ENCODE peak calls at places on chromosomes 12 and 14, in six cellular contexts. One of them, this sample, is unnamed.

GRCh38 chr14:65414961-65415589 is 2.5 kb downstream of the FUT8 start:
- DNase-seq in ovary: no peak
- DNase-seq in esophagus muscularis mucosa: no peak
- DNase-seq in Peyer's patch: no peak
- DNase-seq in transverse colon: no peak
- DNase-seq in thyroid gland: peak
- DNase-seq in this sample: peak

GRCh38 chr14:88488081-88488480 is 66.7 kb downstream of the PTPN21 start:
- DNase-seq in esophagus muscularis mucosa: no peak
- DNase-seq in Peyer's patch: no peak
- DNase-seq in ovary: no peak
- DNase-seq in transverse colon: no peak
- DNase-seq in thyroid gland: peak
- DNase-seq in this sample: no peak

GRCh38 chr12:28127455-28127854 is 62.8 kb upstream of the CCDC91 start:
- DNase-seq in esophagus muscularis mucosa: no peak
- DNase-seq in Peyer's patch: no peak
- DNase-seq in transverse colon: no peak
- DNase-seq in ovary: no peak
- DNase-seq in thyroid gland: no peak
- DNase-seq in this sample: no peak

GRCh38 chr12:6266431-6267006 is 44.0 kb upstream of the PLEKHG6 start:
- DNase-seq in Peyer's patch: no peak
- DNase-seq in thyroid gland: peak
- DNase-seq in transverse colon: no peak
- DNase-seq in esophagus muscularis mucosa: no peak
- DNase-seq in ovary: no peak
- DNase-seq in this sample: no peak

GRCh38 chr14:91727121-91727520 is 4.8 kb downstream of the CATSPERB start:
- DNase-seq in Peyer's patch: no peak
- DNase-seq in transverse colon: no peak
- DNase-seq in thyroid gland: no peak
- DNase-seq in ovary: no peak
- DNase-seq in esophagus muscularis mucosa: no peak
- DNase-seq in this sample: no peak

GRCh38 chr12:103548622-103549601 is 38.2 kb upstream of the STAB2 start:
- DNase-seq in ovary: peak
- DNase-seq in transverse colon: peak
- DNase-seq in thyroid gland: peak
- DNase-seq in Peyer's patch: peak
- DNase-seq in esophagus muscularis mucosa: peak
- DNase-seq in this sample: peak

GRCh38 chr14:89507521-89507920 is 90.5 kb upstream of the FOXN3 start:
- DNase-seq in Peyer's patch: no peak
- DNase-seq in esophagus muscularis mucosa: no peak
- DNase-seq in thyroid gland: no peak
- DNase-seq in ovary: no peak
- DNase-seq in transverse colon: no peak
- DNase-seq in this sample: no peak

GRCh38 chr12:122051231-122051876 is 27.2 kb upstream of the MLXIP start:
- DNase-seq in ovary: peak
- DNase-seq in transverse colon: no peak
- DNase-seq in esophagus muscularis mucosa: no peak
- DNase-seq in thyroid gland: peak
- DNase-seq in Peyer's patch: no peak
- DNase-seq in this sample: no peak

GRCh38 chr12:119683413-119683812 is 15.5 kb downstream of the PRKAB1 start:
- DNase-seq in thyroid gland: no peak
- DNase-seq in transverse colon: no peak
- DNase-seq in Peyer's patch: no peak
- DNase-seq in esophagus muscularis mucosa: no peak
- DNase-seq in ovary: no peak
- DNase-seq in this sample: no peak

GRCh38 chr12:462936-463705 is 3.4 kb downstream of the B4GALNT3 start:
- DNase-seq in ovary: no peak
- DNase-seq in thyroid gland: peak
- DNase-seq in esophagus muscularis mucosa: no peak
- DNase-seq in transverse colon: peak
- DNase-seq in Peyer's patch: no peak
- DNase-seq in this sample: no peak

GRCh38 chr12:72471806-72472205 is 199.6 kb downstream of the TRHDE start:
- DNase-seq in esophagus muscularis mucosa: no peak
- DNase-seq in thyroid gland: no peak
- DNase-seq in Peyer's patch: no peak
- DNase-seq in transverse colon: no peak
- DNase-seq in ovary: no peak
- DNase-seq in this sample: no peak

GRCh38 chr12:59389968-59390576 is 205.8 kb upstream of the SLC16A7 start:
- DNase-seq in transverse colon: no peak
- DNase-seq in ovary: no peak
- DNase-seq in thyroid gland: no peak
- DNase-seq in Peyer's patch: no peak
- DNase-seq in esophagus muscularis mucosa: no peak
- DNase-seq in this sample: no peak

GRCh38 chr12:56299308-56299852 is 750 bp downstream of the CS start:
- DNase-seq in ovary: no peak
- DNase-seq in transverse colon: peak
- DNase-seq in thyroid gland: no peak
- DNase-seq in esophagus muscularis mucosa: no peak
- DNase-seq in Peyer's patch: peak
- DNase-seq in this sample: peak

GRCh38 chr12:53223391-53224267 is 8.4 kb downstream of the RARG start:
- DNase-seq in thyroid gland: no peak
- DNase-seq in transverse colon: no peak
- DNase-seq in esophagus muscularis mucosa: no peak
- DNase-seq in ovary: no peak
- DNase-seq in Peyer's patch: no peak
- DNase-seq in this sample: no peak

GRCh38 chr12:11067514-11067913 is 5.4 kb upstream of the TAS2R46 start:
- DNase-seq in esophagus muscularis mucosa: no peak
- DNase-seq in ovary: no peak
- DNase-seq in transverse colon: peak
- DNase-seq in thyroid gland: peak
- DNase-seq in Peyer's patch: no peak
- DNase-seq in this sample: peak

GRCh38 chr12:19910681-19911080 is 457.7 kb upstream of the PDE3A start:
- DNase-seq in esophagus muscularis mucosa: no peak
- DNase-seq in transverse colon: no peak
- DNase-seq in Peyer's patch: no peak
- DNase-seq in ovary: no peak
- DNase-seq in thyroid gland: no peak
- DNase-seq in this sample: no peak

GRCh38 chr12:6215932-6216494 is 15.8 kb downstream of the CD9 start:
- DNase-seq in Peyer's patch: peak
- DNase-seq in esophagus muscularis mucosa: no peak
- DNase-seq in thyroid gland: peak
- DNase-seq in transverse colon: peak
- DNase-seq in ovary: peak
- DNase-seq in this sample: no peak

GRCh38 chr12:42985506-42985905 is 396.0 kb upstream of the PRICKLE1 start:
- DNase-seq in esophagus muscularis mucosa: no peak
- DNase-seq in ovary: no peak
- DNase-seq in transverse colon: no peak
- DNase-seq in thyroid gland: no peak
- DNase-seq in Peyer's patch: no peak
- DNase-seq in this sample: no peak

GRCh38 chr14:36996133-36996856 is 176.1 kb downstream of the SLC25A21 start:
- DNase-seq in esophagus muscularis mucosa: no peak
- DNase-seq in Peyer's patch: no peak
- DNase-seq in transverse colon: no peak
- DNase-seq in thyroid gland: peak
- DNase-seq in ovary: no peak
- DNase-seq in this sample: peak

GRCh38 chr14:50658203-50658602 is 9.9 kb downstream of the SAV1 start:
- DNase-seq in ovary: no peak
- DNase-seq in thyroid gland: peak
- DNase-seq in transverse colon: no peak
- DNase-seq in Peyer's patch: no peak
- DNase-seq in esophagus muscularis mucosa: no peak
- DNase-seq in this sample: no peak

GRCh38 chr12:53701518-53702264 is 25.6 kb downstream of the CALCOCO1 start:
- DNase-seq in transverse colon: peak
- DNase-seq in esophagus muscularis mucosa: peak
- DNase-seq in ovary: peak
- DNase-seq in thyroid gland: peak
- DNase-seq in Peyer's patch: peak
- DNase-seq in this sample: peak

GRCh38 chr12:56593909-56594621 is 36.1 kb downstream of the BAZ2A start:
- DNase-seq in transverse colon: peak
- DNase-seq in Peyer's patch: peak
- DNase-seq in esophagus muscularis mucosa: no peak
- DNase-seq in ovary: peak
- DNase-seq in thyroid gland: peak
- DNase-seq in this sample: peak

GRCh38 chr12:52041695-52042123 is 9.5 kb upstream of the NR4A1 start:
- DNase-seq in transverse colon: no peak
- DNase-seq in ovary: peak
- DNase-seq in thyroid gland: peak
- DNase-seq in esophagus muscularis mucosa: no peak
- DNase-seq in Peyer's patch: no peak
- DNase-seq in this sample: no peak

GRCh38 chr12:130967631-130968030 is 13.9 kb downstream of the ADGRD1 start:
- DNase-seq in esophagus muscularis mucosa: no peak
- DNase-seq in ovary: no peak
- DNase-seq in transverse colon: no peak
- DNase-seq in thyroid gland: no peak
- DNase-seq in Peyer's patch: peak
- DNase-seq in this sample: no peak

GRCh38 chr14:21042918-21043317 is 756 bp downstream of the RNASE7 start:
- DNase-seq in esophagus muscularis mucosa: no peak
- DNase-seq in ovary: no peak
- DNase-seq in Peyer's patch: no peak
- DNase-seq in thyroid gland: no peak
- DNase-seq in transverse colon: no peak
- DNase-seq in this sample: no peak

DNA sequence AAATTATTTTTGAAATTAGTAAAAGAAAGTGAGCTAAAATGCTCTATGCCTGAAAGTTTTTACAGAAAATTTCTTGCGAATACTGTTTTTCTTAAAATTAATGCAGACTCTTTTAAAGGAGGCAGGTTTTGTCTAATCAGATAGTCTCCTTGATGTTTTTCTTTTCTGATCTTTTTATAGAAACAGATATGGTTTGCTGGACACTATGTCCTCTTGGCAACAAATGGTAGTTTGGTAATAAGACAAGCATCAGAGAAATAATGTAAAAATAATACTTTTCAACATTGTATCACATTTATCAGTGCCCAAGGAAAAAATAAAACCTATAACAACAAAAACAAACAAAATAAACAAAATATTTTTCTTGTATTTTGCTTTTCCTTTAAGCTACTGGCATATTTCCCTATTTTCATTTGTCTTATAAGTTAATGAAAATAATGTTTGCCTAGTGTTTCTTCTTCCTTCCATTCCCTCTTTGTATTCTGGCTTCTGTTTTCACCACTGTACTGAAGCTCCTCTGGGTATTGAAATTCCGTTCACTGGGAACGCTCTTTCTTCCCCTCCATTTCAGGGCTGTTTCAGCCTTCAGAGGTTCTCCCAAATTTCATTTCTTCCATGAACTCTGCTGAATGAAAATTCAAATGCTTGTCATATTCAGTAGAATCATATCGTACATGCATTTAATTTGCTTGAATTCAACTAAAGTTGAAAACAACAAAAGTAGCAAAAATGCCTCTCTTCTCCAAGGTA is 115.3 kb downstream of the TRMT5 start:
- DNase-seq in esophagus muscularis mucosa: no peak
- DNase-seq in Peyer's patch: no peak
- DNase-seq in ovary: no peak
- DNase-seq in transverse colon: no peak
- DNase-seq in thyroid gland: no peak
- DNase-seq in this sample: no peak
- TF ChIP-seq POLR2A in esophagus muscularis mucosa: no peak
- TF ChIP-seq POLR2A in Peyer's patch: no peak
- TF ChIP-seq POLR2A in ovary: no peak
- TF ChIP-seq POLR2A in transverse colon: no peak
- TF ChIP-seq POLR2A in thyroid gland: no peak
- TF ChIP-seq POLR2A in this sample: no peak

DNA sequence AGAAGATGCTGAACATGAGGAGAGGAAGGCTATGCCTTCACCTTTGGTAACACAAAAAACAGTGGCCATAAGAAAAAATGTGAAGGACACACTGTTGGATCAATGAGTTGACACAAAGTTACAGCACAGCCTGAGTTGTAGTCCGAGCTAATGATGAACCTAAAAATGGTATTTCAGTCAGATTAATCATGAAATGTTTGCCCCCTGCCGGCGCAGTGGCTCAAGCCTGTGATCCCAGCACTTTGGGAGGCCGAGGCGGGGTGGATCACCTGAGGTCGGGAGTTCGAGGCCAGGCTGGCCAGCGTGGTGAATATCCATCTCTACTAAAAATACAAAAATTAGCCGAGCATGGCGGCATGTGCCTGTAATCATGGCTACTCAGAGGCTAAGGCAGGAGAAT is 1.3 kb upstream of the CAPRIN2 start:
- DNase-seq in Peyer's patch: peak
- DNase-seq in thyroid gland: no peak
- DNase-seq in ovary: peak
- DNase-seq in esophagus muscularis mucosa: no peak
- DNase-seq in transverse colon: no peak
- DNase-seq in this sample: no peak
- TF ChIP-seq POLR2A in Peyer's patch: no peak
- TF ChIP-seq POLR2A in thyroid gland: no peak
- TF ChIP-seq POLR2A in ovary: no peak
- TF ChIP-seq POLR2A in esophagus muscularis mucosa: no peak
- TF ChIP-seq POLR2A in transverse colon: no peak
- TF ChIP-seq POLR2A in this sample: no peak

GRCh38 chr14:57153286-57153685 is 115.4 kb downstream of the EXOC5 start:
- DNase-seq in ovary: no peak
- DNase-seq in esophagus muscularis mucosa: no peak
- DNase-seq in transverse colon: no peak
- DNase-seq in thyroid gland: no peak
- DNase-seq in Peyer's patch: no peak
- DNase-seq in this sample: no peak
- TF ChIP-seq POLR2A in ovary: no peak
- TF ChIP-seq POLR2A in esophagus muscularis mucosa: no peak
- TF ChIP-seq POLR2A in transverse colon: no peak
- TF ChIP-seq POLR2A in thyroid gland: no peak
- TF ChIP-seq POLR2A in Peyer's patch: no peak
- TF ChIP-seq POLR2A in this sample: no peak

DNA sequence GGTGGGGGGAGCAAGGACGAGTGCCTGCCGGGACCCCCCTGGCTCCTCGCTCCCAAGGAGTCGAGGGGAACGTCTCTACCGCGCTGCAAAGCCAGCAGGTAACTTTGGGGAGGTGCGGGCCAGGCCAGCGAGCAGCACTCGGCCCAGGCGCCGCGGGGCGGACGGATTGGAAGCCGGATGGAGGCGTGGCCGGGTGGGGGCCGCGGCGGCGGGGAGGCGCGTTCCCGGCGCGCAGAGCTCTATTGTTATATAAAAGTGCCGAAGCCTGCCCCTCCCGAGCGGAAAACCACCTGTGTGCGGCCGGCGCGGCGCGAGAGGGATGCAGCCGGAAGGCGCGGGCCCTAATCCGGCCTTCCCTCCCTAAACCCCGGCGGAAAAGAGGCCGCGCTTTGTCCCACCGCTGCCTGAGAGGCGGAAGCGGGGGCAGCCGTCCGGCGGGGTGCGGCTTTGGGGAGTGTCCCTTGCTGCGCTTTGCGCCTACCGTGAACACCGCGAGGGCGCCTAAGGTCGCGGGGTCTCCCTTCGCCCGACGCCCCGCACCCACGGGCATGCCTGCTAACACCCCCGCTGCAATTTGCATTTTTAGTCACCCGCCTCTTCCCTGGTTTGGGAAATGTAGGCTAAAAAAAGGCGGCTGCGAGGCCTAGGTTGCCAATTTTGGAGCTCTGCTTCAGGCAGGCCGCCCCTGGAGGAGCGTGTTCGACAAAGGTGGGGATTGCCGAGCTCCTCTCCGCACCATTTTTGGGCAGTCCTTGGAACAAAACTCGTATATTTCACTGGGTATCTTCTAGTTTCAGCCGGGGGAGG is 1.7 kb upstream of the DUSP6 start:
- DNase-seq in esophagus muscularis mucosa: no peak
- DNase-seq in Peyer's patch: peak
- DNase-seq in ovary: peak
- DNase-seq in transverse colon: peak
- DNase-seq in thyroid gland: peak
- DNase-seq in this sample: peak
- TF ChIP-seq POLR2A in esophagus muscularis mucosa: no peak
- TF ChIP-seq POLR2A in Peyer's patch: peak
- TF ChIP-seq POLR2A in ovary: no peak
- TF ChIP-seq POLR2A in transverse colon: peak
- TF ChIP-seq POLR2A in thyroid gland: peak
- TF ChIP-seq POLR2A in this sample: no peak

This sample was measured in erythroblast.